ENCODE peak calls at places on chromosomes 7 and 10, in seven cellular contexts. Y, T, J, X, C, Q and L are unnamed samples.
A peak's percentile ranks its signal among the peaks of the same experiment; 100 is the strongest.

GRCh38 chr7:33100770-33101169 is 8.4 kb downstream of the RP9 start:
- DNase-seq in X (no peak), C (no peak), T (no peak), Q (no peak), J (no peak), Y (no peak), L (no peak)

GRCh38 chr7:2782565-2782964 is 61.5 kb downstream of the GNA12 start:
- DNase-seq in Q (no peak), J (no peak), T (no peak), Y (no peak), C (no peak), X (no peak), L (no peak)

GRCh38 chr10:77410523-77410922 is 227.1 kb downstream of the KCNMA1 start:
- DNase-seq in J (no peak), X (no peak), C (no peak), Q (no peak), Y (no peak), T (no peak), L (no peak)

GRCh38 chr10:67725567-67725966 is 29.6 kb upstream of the CTNNA3 start:
- DNase-seq in Q (no peak), C (no peak), Y (no peak), X (no peak), T (no peak), J (no peak), L (no peak)

GRCh38 chr10:6746782-6747181 is 166.7 kb upstream of the PRKCQ start:
- DNase-seq in Y (no peak), J (no peak), C (no peak), Q (no peak), T (no peak), X (no peak), L (no peak)

GRCh38 chr10:114678301-114678700 is 20.2 kb upstream of the ABLIM1 start:
- DNase-seq in C (no peak), J (no peak), T (no peak), X (no peak), Q (no peak), Y (no peak), L (no peak)

GRCh38 chr10:126021833-126022500 is 125.6 kb downstream of the FANK1 start:
- DNase-seq in T (no peak), C (no peak), Q (no peak), X (no peak), J (no peak), Y (no peak), L (no peak)

GRCh38 chr10:114163062-114163861 is 10.7 kb downstream of the CCDC186 start:
- DNase-seq in X (no peak), T (no peak), Y (no peak), C (peak; percentile 70), J (no peak), Q (no peak), L (no peak)

GRCh38 chr7:2193575-2194305 is 39.0 kb downstream of the MAD1L1 start:
- DNase-seq in J (peak; percentile 32), T (peak; percentile 22), X (no peak), C (no peak), Y (no peak), Q (no peak), L (no peak)

GRCh38 chr10:116809528-116810500 is 39.5 kb upstream of the ENO4 start:
- DNase-seq in C (no peak), J (no peak), X (no peak), Y (no peak), Q (no peak), T (no peak), L (no peak)

GRCh38 chr10:42491001-42491592 is 147.3 kb downstream of the ZNF33B start:
- DNase-seq in J (no peak), Q (no peak), T (no peak), X (no peak), Y (no peak), C (peak; percentile 9), L (no peak)

GRCh38 chr10:97519342-97519741 is 20.6 kb downstream of the UBTD1 start:
- DNase-seq in T (no peak), Y (no peak), Q (no peak), J (no peak), X (no peak), C (peak; percentile 34), L (no peak)

GRCh38 chr10:17512341-17513001 is 58.1 kb upstream of the ST8SIA6 start:
- DNase-seq in X (no peak), Q (no peak), Y (peak; percentile 79), T (peak; percentile 92), J (no peak), C (peak; percentile 100), L (no peak)

GRCh38 chr10:133438711-133439273 is 14.4 kb upstream of the SPRN start:
- DNase-seq in Q (no peak), T (no peak), Y (no peak), X (no peak), J (peak; percentile 91), C (no peak), L (peak; percentile 7)

GRCh38 chr10:133441780-133442179 is 12.0 kb upstream of the SCART1 start:
- DNase-seq in Q (no peak), Y (no peak), C (no peak), X (no peak), J (no peak), T (peak; percentile 38), L (peak; percentile 2)

GRCh38 chr10:133442191-133442966 is 11.4 kb upstream of the SCART1 start:
- DNase-seq in T (peak; percentile 38), X (no peak), Y (peak; percentile 55), J (peak; percentile 82), C (no peak), Q (peak; percentile 11), L (no peak)

GRCh38 chr10:133440633-133441285 is 13.0 kb upstream of the SCART1 start:
- DNase-seq in C (no peak), Q (no peak), X (no peak), T (no peak), Y (no peak), J (peak; percentile 47), L (peak; percentile 1)

DNA sequence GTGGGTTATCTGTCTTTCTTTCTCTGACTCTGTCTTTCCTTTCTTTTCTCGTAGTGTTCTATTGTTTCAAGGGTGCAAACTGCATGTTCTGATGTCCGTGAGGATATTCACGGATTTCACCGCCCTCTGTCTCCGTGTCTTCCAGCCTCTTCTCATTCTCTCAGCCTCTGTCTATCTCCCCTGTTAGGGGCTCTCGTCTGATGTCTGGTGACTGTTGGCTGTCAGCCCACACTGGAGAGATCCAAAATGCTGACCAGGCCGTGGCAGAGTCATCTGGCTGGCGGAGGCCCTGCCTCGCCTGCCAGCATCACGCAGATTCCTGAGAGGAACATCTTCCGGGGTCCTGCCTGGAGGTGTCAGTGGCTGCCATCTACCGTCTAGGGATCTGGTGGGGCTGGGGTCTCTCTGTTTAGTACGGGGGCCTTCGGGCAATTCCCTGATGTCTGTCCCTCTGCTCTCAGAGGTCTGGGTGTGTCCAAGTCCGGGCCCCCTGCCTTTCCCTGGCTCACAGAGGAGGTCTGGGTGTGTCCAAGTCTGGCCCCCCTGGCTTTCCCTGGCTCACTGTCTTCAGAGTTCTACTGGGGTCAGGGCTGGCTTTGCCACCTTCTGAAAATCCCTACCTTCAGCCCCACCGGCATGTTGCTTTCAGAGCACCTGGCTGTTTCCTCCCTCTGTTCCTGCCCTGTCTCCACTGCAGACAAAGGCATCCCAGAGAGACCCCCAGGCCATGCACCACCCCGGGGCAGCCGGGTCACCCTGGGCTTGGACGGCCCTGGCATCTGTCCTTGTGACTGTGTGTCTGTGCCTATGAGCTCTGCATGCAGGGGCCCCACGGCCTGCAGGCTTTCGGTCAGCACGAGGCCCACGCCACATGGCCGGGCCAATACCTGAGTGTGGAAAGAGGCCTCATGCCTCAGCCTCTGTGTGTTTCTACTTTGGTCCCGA is 14.0 kb upstream of the SCART1 start:
- DNase-seq in T (peak; percentile 30), C (no peak), X (no peak), J (peak; percentile 80), Q (no peak), Y (peak; percentile 53), L (peak; percentile 8)
- H3K27ac ChIP-seq in T (no peak overlapping the region), C (no peak overlapping the region), X (no peak overlapping the region), J (no peak overlapping the region), Q (no peak overlapping the region), Y (no peak overlapping the region), L (no peak overlapping the region)

DNA sequence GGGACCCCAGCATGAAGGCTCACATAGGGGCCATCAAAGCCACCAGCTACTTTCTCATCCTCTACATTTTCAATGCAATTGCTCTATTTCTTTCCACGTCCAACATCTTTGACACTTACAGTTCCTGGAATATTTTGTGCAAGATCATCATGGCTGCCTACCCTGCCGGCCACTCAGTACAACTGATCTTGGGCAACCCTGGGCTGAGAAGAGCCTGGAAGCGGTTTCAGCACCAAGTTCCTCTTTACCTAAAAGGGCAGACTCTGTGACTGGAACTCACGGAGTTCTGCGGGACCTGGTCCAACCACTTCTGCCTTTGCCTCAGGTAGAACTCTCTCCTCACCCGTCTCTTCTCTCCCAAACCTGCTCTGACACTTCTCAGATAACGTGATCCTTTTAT is 945 bp downstream of the TAS2R40 start:
- DNase-seq in Q (no peak), X (no peak), C (no peak), T (no peak), J (no peak), Y (no peak), L (no peak)
- H3K27ac ChIP-seq in Q (no peak overlapping the region), X (peak overlapping the region; percentile 16), C (no peak overlapping the region), T (no peak overlapping the region), J (no peak overlapping the region), Y (no peak overlapping the region), L (no peak overlapping the region)

DNA sequence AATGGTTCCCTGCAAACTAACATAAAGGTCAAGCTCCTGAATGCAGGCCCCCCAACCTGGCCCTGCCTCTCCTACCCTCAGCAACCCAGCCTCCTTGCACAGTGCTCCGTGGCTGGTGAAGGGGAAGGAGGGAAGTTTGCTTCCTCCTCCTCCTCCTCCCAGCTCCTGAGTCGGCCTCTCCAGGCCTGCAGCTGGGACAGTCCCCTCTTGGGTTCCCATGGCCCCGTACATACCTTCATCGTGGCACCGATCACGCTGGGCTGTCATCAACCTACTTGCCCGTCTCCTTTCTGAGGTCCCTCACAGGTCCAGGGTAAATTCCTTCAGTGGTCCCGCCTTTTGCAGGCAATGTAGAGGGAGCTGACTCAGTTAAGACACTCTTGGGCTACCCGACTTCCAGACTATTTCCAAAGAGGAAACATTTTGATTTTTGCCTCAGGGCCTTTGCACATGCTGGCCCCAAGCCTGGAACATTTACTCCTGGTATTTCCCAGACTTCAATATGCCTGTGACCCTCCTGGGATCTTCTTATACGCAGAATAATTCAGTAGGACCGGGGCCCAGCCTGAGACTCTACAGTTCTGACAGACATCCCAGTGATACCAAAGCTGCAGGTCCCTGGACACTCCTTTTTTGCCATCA is 26.8 kb downstream of the PDIA4 start:
- DNase-seq in J (no peak), T (no peak), Q (no peak), X (no peak), Y (no peak), C (no peak), L (no peak)
- H3K27ac ChIP-seq in J (no peak overlapping the region), T (no peak overlapping the region), Q (no peak overlapping the region), X (no peak overlapping the region), Y (no peak overlapping the region), C (no peak overlapping the region), L (no peak overlapping the region)

DNA sequence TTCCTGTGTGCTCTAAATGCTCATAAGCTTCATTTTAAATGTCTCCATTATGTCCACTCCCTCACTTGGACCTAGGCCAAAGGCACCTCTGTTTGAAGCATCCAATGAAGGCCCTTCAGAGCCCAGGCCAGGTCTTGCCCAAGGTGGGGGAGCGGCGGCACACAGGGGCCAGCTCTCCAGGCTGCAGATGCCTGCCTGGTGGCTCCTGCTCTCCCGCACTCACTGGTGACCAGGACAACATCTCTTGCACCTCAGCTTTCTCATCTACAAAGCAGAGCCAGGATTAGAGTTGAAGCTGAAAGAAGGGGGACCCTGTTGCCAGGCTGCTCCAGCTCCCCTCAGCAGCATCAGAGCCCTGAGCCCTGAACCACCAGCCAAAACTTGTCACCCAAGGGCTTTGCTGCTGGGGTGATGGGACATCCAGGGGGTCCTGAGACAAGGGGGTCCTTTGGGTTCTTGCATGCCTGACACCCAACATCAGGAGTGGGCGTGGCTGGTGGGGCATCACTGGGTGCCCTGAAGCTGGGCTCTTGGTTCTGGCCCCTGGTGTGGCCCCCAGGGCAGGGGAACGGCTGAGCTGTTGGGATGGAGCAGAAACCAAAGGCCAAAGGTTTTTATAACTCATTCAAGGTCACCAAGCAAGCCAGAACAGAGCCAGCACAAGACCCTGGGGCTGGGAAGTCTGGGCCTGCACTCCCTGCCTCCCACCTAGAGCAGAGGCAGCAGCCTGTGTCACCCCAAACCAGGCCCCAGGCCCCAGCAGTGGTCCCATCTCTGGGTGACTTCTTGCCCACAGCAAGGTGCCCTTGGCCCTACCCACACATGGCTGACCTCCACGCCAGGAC is 1.2 kb downstream of the NACAD start:
- DNase-seq in Y (no peak), Q (no peak), X (no peak), J (peak; percentile 91), T (no peak), C (no peak), L (no peak)
- H3K27ac ChIP-seq in Y (peak overlapping the region; percentile 89), Q (no peak overlapping the region), X (no peak overlapping the region), J (no peak overlapping the region), T (no peak overlapping the region), C (no peak overlapping the region), L (no peak overlapping the region)